ENCODE peak calls at places on chromosomes 3 and 15, in four cellular contexts. T is Calu3, L is HCT116, H is NCI-H1417. Y is an unnamed sample.

GRCh38 chr15:99315636-99316035 is 64.4 kb downstream of the LRRC28 start:
- DNase-seq in L (peak), H (no peak), T (no peak), Y (no peak)

GRCh38 chr3:43540625-43541024 is 81.2 kb downstream of the ANO10 start:
- DNase-seq in H (no peak), L (no peak), T (no peak), Y (no peak)

GRCh38 chr3:105835606-105836005 is 33.2 kb downstream of the CBLB start:
- DNase-seq in H (peak), L (no peak), T (no peak), Y (no peak)

GRCh38 chr3:178669046-178669445 is 132.8 kb downstream of the KCNMB2 start:
- DNase-seq in T (no peak), L (no peak), H (no peak), Y (no peak)

GRCh38 chr15:74314897-74315438 is 52.5 kb downstream of the CYP11A1 start:
- DNase-seq in H (peak), T (no peak), L (no peak), Y (no peak)

GRCh38 chr15:51967583-51967982 is 4.0 kb downstream of the LEO1 start:
- DNase-seq in L (no peak), H (no peak), T (no peak), Y (no peak)

GRCh38 chr3:131077904-131078303 is 51.2 kb downstream of the NEK11 start:
- DNase-seq in T (no peak), H (peak), L (no peak), Y (no peak)

GRCh38 chr3:169769287-169770181 is at the start of gene ACTRT3:
- DNase-seq in T (peak), L (peak), H (peak), Y (peak)

GRCh38 chr3:183114374-183114773 is 15.1 kb upstream of the MCCC1 start:
- DNase-seq in H (peak), T (no peak), L (no peak), Y (no peak)

GRCh38 chr3:195117978-195118581 is 152.9 kb downstream of the XXYLT1 start:
- DNase-seq in H (no peak), L (peak), T (peak), Y (no peak)

GRCh38 chr3:160331127-160331937 is 67.7 kb downstream of the IFT80 start:
- DNase-seq in H (no peak), T (peak), L (peak), Y (no peak)

GRCh38 chr3:106628407-106628806 is 748.8 kb upstream of the CCDC54 start:
- DNase-seq in T (no peak), L (no peak), H (no peak), Y (no peak)

GRCh38 chr3:138328341-138328740 is 1.3 kb downstream of the NME9 start:
- DNase-seq in L (no peak), H (no peak), T (no peak), Y (no peak)

GRCh38 chr3:196662033-196662432 is 22.5 kb downstream of the NRROS start:
- DNase-seq in T (no peak), H (peak), L (no peak), Y (no peak)

GRCh38 chr3:8456118-8456811 is 45.4 kb upstream of the LMCD1 start:
- DNase-seq in H (no peak), L (no peak), T (no peak), Y (no peak)

GRCh38 chr3:147544290-147544689 is 135.1 kb downstream of the ZIC1 start:
- DNase-seq in L (no peak), H (no peak), T (no peak), Y (no peak)

GRCh38 chr3:130539005-130539404 is 22.0 kb downstream of the COL6A6 start:
- DNase-seq in T (peak), H (peak), L (peak), Y (peak)

Y was measured in germinal center.